ENCODE peak calls at places on chromosomes 13 and 19, in five cellular contexts. P is uterus; F is right cardiac atrium; X is esophagus squamous epithelium; D is CD8-positive, alpha-beta memory T cell. A is an unnamed sample. For H3K4me1 and H3K27me3, the result is how much of the 10 kb centered on the place peaks cover.

GRCh38 chr19:52585101-52585500 is 15.0 kb downstream of the ZNF701 start:
- DNase-seq in P (no peak), F (peak), X (no peak), D (no peak), A (no peak)

GRCh38 chr19:35935911-35936737 is at the start of gene LRFN3:
- DNase-seq in P (peak), F (peak), X (no peak), D (peak), A (peak)

GRCh38 chr19:38385804-38386257 is 2.0 kb downstream of the GGN start:
- DNase-seq in P (no peak), F (peak), X (no peak), D (no peak), A (no peak)

GRCh38 chr19:29485293-29485692 is 40.5 kb upstream of the VSTM2B start:
- DNase-seq in P (no peak), F (no peak), X (no peak), D (no peak), A (no peak)

GRCh38 chr13:25397763-25398162 is 26.0 kb downstream of the ATP8A2 start:
- DNase-seq in P (no peak), F (no peak), X (no peak), D (no peak), A (no peak)

GRCh38 chr19:35718345-35719041 is 690 bp downstream of the KMT2B start:
- DNase-seq in P (peak), F (peak), X (no peak), D (peak), A (no peak)

GRCh38 chr19:38774181-38774950 is 1.0 kb upstream of the LGALS7 start:
- DNase-seq in P (no peak), F (no peak), X (no peak), D (no peak), A (no peak)

GRCh38 chr13:87919956-87920355 is 248.8 kb downstream of the SLITRK5 start:
- DNase-seq in P (no peak), F (no peak), X (no peak), D (no peak), A (no peak)

GRCh38 chr13:79621902-79622301 is 140.9 kb downstream of the NDFIP2 start:
- DNase-seq in P (no peak), F (no peak), X (no peak), D (no peak), A (no peak)

GRCh38 chr19:39917561-39918182 is 16.8 kb downstream of the FCGBP start:
- DNase-seq in P (no peak), F (no peak), X (no peak), D (no peak), A (no peak)

GRCh38 chr13:41678320-41678719 is 221.0 kb downstream of the RGCC start:
- DNase-seq in P (no peak), F (no peak), X (no peak), D (no peak), A (no peak)

GRCh38 chr13:71144883-71145282 is 722.1 kb downstream of the DACH1 start:
- DNase-seq in P (no peak), F (no peak), X (no peak), D (no peak), A (no peak)

GRCh38 chr19:44620667-44621066 is 7.3 kb downstream of the IGSF23 start:
- DNase-seq in P (no peak), F (no peak), X (no peak), D (no peak), A (no peak)

GRCh38 chr19:8158411-8159074 is 9.2 kb upstream of the FBN3 start:
- DNase-seq in P (peak), F (no peak), X (no peak), D (peak), A (no peak)

GRCh38 chr19:18438331-18439024 is 545 bp upstream of the ISYNA1 start:
- DNase-seq in P (peak), F (peak), X (no peak), D (peak), A (no peak)

GRCh38 chr13:36712785-36713184 is 39.0 kb downstream of the SERTM1 start:
- DNase-seq in P (peak), F (no peak), X (no peak), D (no peak), A (no peak)

GRCh38 chr13:26186141-26186870 is 35.8 kb downstream of the RNF6 start:
- DNase-seq in P (peak), F (peak), X (peak), D (peak), A (peak)

GRCh38 chr19:42251572-42251990 is 3.3 kb downstream of the ERF start:
- DNase-seq in P (peak), F (no peak), X (no peak), D (no peak), A (no peak)

GRCh38 chr13:55517312-55517711 is 1623.4 kb upstream of the PRR20A start:
- DNase-seq in P (no peak), F (no peak), X (no peak), D (no peak), A (no peak)

GRCh38 chr13:106858910-106859309 is 291.0 kb upstream of the ARGLU1 start:
- DNase-seq in P (no peak), F (no peak), X (no peak), D (no peak), A (no peak)

GRCh38 chr13:94382520-94382919 is 97.0 kb downstream of the DCT start:
- DNase-seq in P (no peak), F (no peak), X (no peak), D (no peak), A (no peak)

GRCh38 chr13:89514534-89515312 is 1832.8 kb upstream of the MIR17HG start:
- DNase-seq in P (no peak), F (no peak), X (no peak), D (no peak), A (no peak)

GRCh38 chr13:94280357-94280756 is 199.1 kb downstream of the DCT start:
- DNase-seq in P (no peak), F (no peak), X (no peak), D (no peak), A (no peak)

GRCh38 chr19:46840157-46840942 is 10.3 kb downstream of the AP2S1 start:
- DNase-seq in P (peak), F (peak), X (no peak), D (peak), A (no peak)

GRCh38 chr13:77325371-77325941 is 1.4 kb downstream of the MYCBP2 start:
- DNase-seq in P (no peak), F (no peak), X (no peak), D (peak), A (no peak)

GRCh38 chr13:37109080-37109678 is 3.7 kb upstream of the CSNK1A1L start:
- DNase-seq in P (no peak), F (no peak), X (no peak), D (no peak), A (no peak)

GRCh38 chr19:13022111-13022858 is 27.0 kb downstream of the NFIX start:
- DNase-seq in P (peak), F (peak), X (no peak), D (no peak), A (no peak)

GRCh38 chr19:49690656-49691242 is at the start of gene CPT1C:
- DNase-seq in P (peak), F (peak), X (no peak), D (peak), A (peak)

GRCh38 chr13:100941377-100941776 is 266.8 kb upstream of the TMTC4 start:
- DNase-seq in P (no peak), F (no peak), X (no peak), D (no peak), A (no peak)

GRCh38 chr13:113969973-113970611 is 3.8 kb downstream of the C13orf46 start:
- DNase-seq in P (no peak), F (peak), X (no peak), D (no peak), A (no peak)

GRCh38 chr19:7673995-7674667 is 2.8 kb upstream of the MCEMP1 start:
- DNase-seq in P (no peak), F (peak), X (no peak), D (no peak), A (no peak)

GRCh38 chr13:107138468-107138867 is 570.5 kb upstream of the ARGLU1 start:
- DNase-seq in P (no peak), F (no peak), X (no peak), D (no peak), A (no peak)

GRCh38 chr13:50448535-50448981 is 394.9 kb downstream of the DLEU7 start:
- DNase-seq in P (no peak), F (no peak), X (no peak), D (no peak), A (no peak)

GRCh38 chr13:21670006-21670882 is 629 bp upstream of the FGF9 start:
- DNase-seq in P (peak), F (peak), X (no peak), D (peak), A (no peak)

GRCh38 chr19:35479278-35479677 is 11.0 kb downstream of the KRTDAP start:
- DNase-seq in P (no peak), F (no peak), X (no peak), D (no peak), A (no peak)

GRCh38 chr19:7679017-7679720 is 1.5 kb upstream of the TRAPPC5 start:
- DNase-seq in P (no peak), F (peak), X (no peak), D (peak), A (peak)

GRCh38 chr13:29654807-29655547 is 59.5 kb upstream of the SLC7A1 start:
- DNase-seq in P (no peak), F (no peak), X (no peak), D (no peak), A (no peak)

GRCh38 chr13:78607409-78608253 is 4.3 kb upstream of the POU4F1 start:
- DNase-seq in P (no peak), F (no peak), X (no peak), D (no peak), A (no peak)

GRCh38 chr13:38147050-38147449 is 202.6 kb upstream of the UFM1 start:
- DNase-seq in P (no peak), F (no peak), X (no peak), D (no peak), A (no peak)

GRCh38 chr13:44516771-44517170 is 59.4 kb downstream of the TSC22D1 start:
- DNase-seq in P (no peak), F (no peak), X (no peak), D (no peak), A (no peak)

GRCh38 chr13:44523176-44524017 is 52.7 kb downstream of the TSC22D1 start:
- DNase-seq in P (no peak), F (no peak), X (no peak), D (no peak), A (no peak)

GRCh38 chr13:44514278-44514677 is 61.9 kb downstream of the TSC22D1 start:
- DNase-seq in P (no peak), F (no peak), X (no peak), D (no peak), A (no peak)

GRCh38 chr13:44519642-44520041 is 56.5 kb downstream of the TSC22D1 start:
- DNase-seq in P (no peak), F (no peak), X (no peak), D (no peak), A (no peak)
- H3K4me3 ChIP-seq in P (no peak), F (no peak), X (no peak), D (no peak), A (no peak)

GRCh38 chr13:48398450-48399095 is 14.3 kb downstream of the LPAR6 start:
- DNase-seq in P (no peak), F (no peak), X (no peak), D (no peak), A (no peak)

GRCh38 chr13:48401480-48401879 is 11.4 kb downstream of the LPAR6 start:
- DNase-seq in P (no peak), F (no peak), X (no peak), D (no peak), A (no peak)

GRCh38 chr13:48400820-48401219 is 12.1 kb downstream of the LPAR6 start:
- DNase-seq in P (no peak), F (no peak), X (no peak), D (peak), A (no peak)

GRCh38 chr13:48400090-48400694 is 12.7 kb downstream of the LPAR6 start:
- DNase-seq in P (no peak), F (no peak), X (no peak), D (no peak), A (no peak)

DNA sequence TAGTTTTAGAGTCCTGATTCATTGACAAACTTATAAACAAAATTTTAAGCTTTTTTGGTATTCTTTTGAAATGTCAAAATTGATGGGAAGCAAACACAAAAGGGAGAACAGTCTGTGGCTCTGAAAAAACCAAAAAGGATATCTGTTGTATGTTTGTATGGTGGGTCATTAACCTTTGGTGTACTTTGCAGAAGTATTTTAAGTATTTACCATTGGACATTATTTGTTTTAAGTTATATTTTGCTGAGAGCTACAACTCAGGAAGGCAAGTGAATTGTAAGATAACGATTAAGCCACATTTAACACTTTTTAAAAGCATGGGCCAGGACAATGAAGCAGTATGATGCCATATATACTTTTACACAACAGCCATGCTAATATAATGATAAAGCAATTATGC is 15.2 kb downstream of the LPAR6 start:
- DNase-seq in P (no peak), F (no peak), X (no peak), D (no peak), A (no peak)
- H3K4me1 ChIP-seq in P (under half), F (under half), X (under half), D (under half), A (under half)

DNA sequence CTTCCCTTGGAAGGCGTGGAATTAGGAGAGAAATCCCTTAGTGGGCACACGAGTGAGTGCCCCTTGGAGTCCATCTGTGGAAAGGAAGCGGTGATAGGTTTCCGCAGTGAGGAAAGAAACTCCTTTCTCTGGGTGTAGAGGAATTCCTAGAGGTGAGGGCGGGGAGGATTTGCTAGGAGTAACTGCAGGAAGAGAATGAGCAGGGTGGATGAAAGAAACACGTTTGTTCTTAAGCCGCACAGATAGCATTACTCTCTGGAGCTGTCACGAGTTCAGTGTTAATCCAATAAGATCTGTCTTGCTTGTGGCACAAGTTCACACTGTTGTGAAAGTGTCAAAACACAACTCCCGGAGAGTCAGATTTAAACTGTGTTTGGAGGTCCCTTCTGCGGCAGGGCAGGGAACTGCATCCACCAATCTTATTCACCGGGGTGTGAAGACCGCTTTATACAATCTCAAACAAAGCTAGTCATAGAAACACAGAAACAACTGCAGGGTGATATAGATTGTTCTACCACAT is 1.2 kb downstream of the KL start:
- DNase-seq in P (peak), F (peak), X (no peak), D (peak), A (no peak)
- H3K27me3 ChIP-seq in P (under half), F (under half), X (under half), D (under half), A (under half)

GRCh38 chr19:51327066-51327985 is 14.6 kb downstream of the VSIG10L start:
- DNase-seq in P (no peak), F (peak), X (no peak), D (peak), A (peak)
- H3K4me3 ChIP-seq in P (no peak), F (peak), X (peak), D (no peak), A (peak)

DNA sequence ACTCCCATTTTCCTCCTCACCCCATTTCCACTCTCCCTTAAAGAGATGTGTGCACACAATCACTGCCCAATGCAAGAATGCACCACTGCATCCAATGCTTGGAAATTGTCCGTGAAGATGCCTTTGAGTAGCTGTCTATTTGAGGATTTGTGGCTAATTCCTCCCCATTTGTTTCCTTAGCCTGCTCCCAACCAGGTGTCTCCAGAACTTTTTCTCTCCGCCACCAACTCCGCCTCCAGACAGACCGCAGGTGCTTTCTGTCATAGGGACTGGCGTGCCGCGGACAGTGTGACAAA is 485 bp upstream of the TM9SF2 start:
- DNase-seq in P (no peak), F (no peak), X (no peak), D (no peak), A (no peak)
- H3K4me1 ChIP-seq in P (under half), F (under half), X (under half), D (half or more), A (under half)